ENCODE peak calls at places on chromosomes 13 and 19, in eight cellular contexts. One of them, this sample, is unnamed.

GRCh38 chr13:47277774-47278173 is 380.9 kb upstream of the HTR2A start:
- DNase-seq in mucosa of descending colon: no peak
- DNase-seq in mammary epithelial cell: peak; percentile 26
- DNase-seq in H1: no peak
- DNase-seq in cardiac muscle cell: peak; percentile 21
- DNase-seq in brain microvascular endothelial cell: peak; percentile 10
- DNase-seq in IMR-90: peak; percentile 44
- DNase-seq in transverse colon: no peak
- DNase-seq in this sample: no peak

GRCh38 chr13:95671597-95671996 is 5.3 kb upstream of the DNAJC3 start:
- DNase-seq in IMR-90: no peak
- DNase-seq in transverse colon: no peak
- DNase-seq in H1: no peak
- DNase-seq in mammary epithelial cell: no peak
- DNase-seq in cardiac muscle cell: no peak
- DNase-seq in mucosa of descending colon: no peak
- DNase-seq in brain microvascular endothelial cell: no peak
- DNase-seq in this sample: no peak

GRCh38 chr13:27014406-27015359 is 156.9 kb downstream of the USP12 start:
- DNase-seq in cardiac muscle cell: no peak
- DNase-seq in mucosa of descending colon: no peak
- DNase-seq in transverse colon: no peak
- DNase-seq in IMR-90: no peak
- DNase-seq in mammary epithelial cell: no peak
- DNase-seq in brain microvascular endothelial cell: no peak
- DNase-seq in H1: no peak
- DNase-seq in this sample: no peak

GRCh38 chr19:41321600-41322270 is 11.8 kb downstream of the CCDC97 start:
- DNase-seq in IMR-90: peak; percentile 80
- DNase-seq in mucosa of descending colon: no peak
- DNase-seq in cardiac muscle cell: peak; percentile 85
- DNase-seq in H1: peak; percentile 70
- DNase-seq in mammary epithelial cell: no peak
- DNase-seq in brain microvascular endothelial cell: peak; percentile 63
- DNase-seq in transverse colon: peak; percentile 41
- DNase-seq in this sample: no peak

GRCh38 chr19:50777830-50778303 is 7.6 kb downstream of the GPR32 start:
- DNase-seq in mucosa of descending colon: no peak
- DNase-seq in cardiac muscle cell: peak; percentile 42
- DNase-seq in transverse colon: no peak
- DNase-seq in H1: no peak
- DNase-seq in brain microvascular endothelial cell: peak; percentile 11
- DNase-seq in IMR-90: peak; percentile 14
- DNase-seq in mammary epithelial cell: peak; percentile 28
- DNase-seq in this sample: no peak

GRCh38 chr13:95524270-95524901 is 28.1 kb upstream of the CLDN10 start:
- DNase-seq in H1: no peak
- DNase-seq in cardiac muscle cell: peak; percentile 84
- DNase-seq in mammary epithelial cell: peak; percentile 86
- DNase-seq in brain microvascular endothelial cell: no peak
- DNase-seq in mucosa of descending colon: no peak
- DNase-seq in IMR-90: no peak
- DNase-seq in transverse colon: no peak
- DNase-seq in this sample: no peak

GRCh38 chr13:90594694-90595093 is 752.8 kb upstream of the MIR17HG start:
- DNase-seq in brain microvascular endothelial cell: peak; percentile 19
- DNase-seq in transverse colon: no peak
- DNase-seq in H1: no peak
- DNase-seq in IMR-90: peak; percentile 23
- DNase-seq in mammary epithelial cell: peak; percentile 86
- DNase-seq in mucosa of descending colon: no peak
- DNase-seq in cardiac muscle cell: peak; percentile 62
- DNase-seq in this sample: peak; percentile 3

GRCh38 chr19:46076951-46077814 is 36.4 kb upstream of the IGFL4 start:
- DNase-seq in mammary epithelial cell: peak; percentile 69
- DNase-seq in mucosa of descending colon: peak; percentile 48
- DNase-seq in IMR-90: peak; percentile 79
- DNase-seq in H1: peak; percentile 63
- DNase-seq in cardiac muscle cell: peak; percentile 88
- DNase-seq in brain microvascular endothelial cell: peak; percentile 76
- DNase-seq in transverse colon: peak; percentile 57
- DNase-seq in this sample: no peak

GRCh38 chr13:51034906-51035305 is 76.2 kb downstream of the C13orf42 start:
- DNase-seq in cardiac muscle cell: no peak
- DNase-seq in mammary epithelial cell: no peak
- DNase-seq in brain microvascular endothelial cell: no peak
- DNase-seq in mucosa of descending colon: no peak
- DNase-seq in IMR-90: no peak
- DNase-seq in transverse colon: no peak
- DNase-seq in H1: no peak
- DNase-seq in this sample: no peak

GRCh38 chr19:45172611-45173208 is 5.3 kb downstream of the TRAPPC6A start:
- DNase-seq in transverse colon: no peak
- DNase-seq in mucosa of descending colon: no peak
- DNase-seq in H1: no peak
- DNase-seq in brain microvascular endothelial cell: no peak
- DNase-seq in IMR-90: no peak
- DNase-seq in mammary epithelial cell: no peak
- DNase-seq in cardiac muscle cell: no peak
- DNase-seq in this sample: no peak

GRCh38 chr19:47729468-47729798 is 15.9 kb upstream of the NOP53 start:
- DNase-seq in H1: no peak
- DNase-seq in mammary epithelial cell: peak; percentile 95
- DNase-seq in brain microvascular endothelial cell: no peak
- DNase-seq in transverse colon: peak; percentile 45
- DNase-seq in mucosa of descending colon: peak; percentile 58
- DNase-seq in cardiac muscle cell: peak; percentile 90
- DNase-seq in IMR-90: peak; percentile 85
- DNase-seq in this sample: peak; percentile 69

GRCh38 chr13:102903659-102904407 is 58.0 kb downstream of the ERCC5 start:
- DNase-seq in H1: no peak
- DNase-seq in IMR-90: peak; percentile 18
- DNase-seq in cardiac muscle cell: peak; percentile 32
- DNase-seq in brain microvascular endothelial cell: peak; percentile 5
- DNase-seq in mammary epithelial cell: peak; percentile 29
- DNase-seq in mucosa of descending colon: no peak
- DNase-seq in transverse colon: no peak
- DNase-seq in this sample: no peak

GRCh38 chr13:22000191-22000590 is 329.3 kb downstream of the FGF9 start:
- DNase-seq in brain microvascular endothelial cell: no peak
- DNase-seq in transverse colon: no peak
- DNase-seq in H1: no peak
- DNase-seq in mammary epithelial cell: no peak
- DNase-seq in IMR-90: no peak
- DNase-seq in mucosa of descending colon: no peak
- DNase-seq in cardiac muscle cell: no peak
- DNase-seq in this sample: no peak

GRCh38 chr19:56117889-56118288 is 3.2 kb downstream of the ZNF787 start:
- DNase-seq in mammary epithelial cell: no peak
- DNase-seq in H1: no peak
- DNase-seq in mucosa of descending colon: no peak
- DNase-seq in brain microvascular endothelial cell: no peak
- DNase-seq in IMR-90: no peak
- DNase-seq in cardiac muscle cell: no peak
- DNase-seq in transverse colon: no peak
- DNase-seq in this sample: no peak

GRCh38 chr13:78603240-78603947 is at the start of gene POU4F1:
- DNase-seq in cardiac muscle cell: peak; percentile 32
- DNase-seq in transverse colon: peak; percentile 69
- DNase-seq in mammary epithelial cell: peak; percentile 47
- DNase-seq in mucosa of descending colon: peak; percentile 75
- DNase-seq in H1: no peak
- DNase-seq in IMR-90: peak; percentile 11
- DNase-seq in brain microvascular endothelial cell: no peak
- DNase-seq in this sample: no peak

GRCh38 chr19:46786236-46787039 is 2.0 kb downstream of the SLC1A5 start:
- DNase-seq in brain microvascular endothelial cell: peak; percentile 64
- DNase-seq in H1: no peak
- DNase-seq in transverse colon: peak; percentile 79
- DNase-seq in cardiac muscle cell: peak; percentile 80
- DNase-seq in mucosa of descending colon: peak; percentile 84
- DNase-seq in IMR-90: peak; percentile 83
- DNase-seq in mammary epithelial cell: peak; percentile 82
- DNase-seq in this sample: peak; percentile 67

GRCh38 chr13:35499131-35500051 is 22.9 kb upstream of the MAB21L1 start:
- DNase-seq in mucosa of descending colon: no peak
- DNase-seq in IMR-90: no peak
- DNase-seq in cardiac muscle cell: no peak
- DNase-seq in mammary epithelial cell: no peak
- DNase-seq in brain microvascular endothelial cell: no peak
- DNase-seq in transverse colon: no peak
- DNase-seq in H1: no peak
- DNase-seq in this sample: no peak

GRCh38 chr13:35502456-35502855 is 26.0 kb upstream of the MAB21L1 start:
- DNase-seq in H1: no peak
- DNase-seq in IMR-90: no peak
- DNase-seq in transverse colon: no peak
- DNase-seq in cardiac muscle cell: no peak
- DNase-seq in mammary epithelial cell: no peak
- DNase-seq in mucosa of descending colon: no peak
- DNase-seq in brain microvascular endothelial cell: no peak
- DNase-seq in this sample: no peak

GRCh38 chr13:35501721-35502235 is 25.3 kb upstream of the MAB21L1 start:
- DNase-seq in brain microvascular endothelial cell: no peak
- DNase-seq in transverse colon: no peak
- DNase-seq in mammary epithelial cell: no peak
- DNase-seq in IMR-90: no peak
- DNase-seq in H1: no peak
- DNase-seq in cardiac muscle cell: no peak
- DNase-seq in mucosa of descending colon: no peak
- DNase-seq in this sample: no peak

GRCh38 chr13:35496761-35497386 is 20.4 kb upstream of the MAB21L1 start:
- DNase-seq in cardiac muscle cell: peak; percentile 69
- DNase-seq in mammary epithelial cell: no peak
- DNase-seq in mucosa of descending colon: no peak
- DNase-seq in H1: no peak
- DNase-seq in IMR-90: no peak
- DNase-seq in transverse colon: no peak
- DNase-seq in brain microvascular endothelial cell: no peak
- DNase-seq in this sample: no peak

DNA sequence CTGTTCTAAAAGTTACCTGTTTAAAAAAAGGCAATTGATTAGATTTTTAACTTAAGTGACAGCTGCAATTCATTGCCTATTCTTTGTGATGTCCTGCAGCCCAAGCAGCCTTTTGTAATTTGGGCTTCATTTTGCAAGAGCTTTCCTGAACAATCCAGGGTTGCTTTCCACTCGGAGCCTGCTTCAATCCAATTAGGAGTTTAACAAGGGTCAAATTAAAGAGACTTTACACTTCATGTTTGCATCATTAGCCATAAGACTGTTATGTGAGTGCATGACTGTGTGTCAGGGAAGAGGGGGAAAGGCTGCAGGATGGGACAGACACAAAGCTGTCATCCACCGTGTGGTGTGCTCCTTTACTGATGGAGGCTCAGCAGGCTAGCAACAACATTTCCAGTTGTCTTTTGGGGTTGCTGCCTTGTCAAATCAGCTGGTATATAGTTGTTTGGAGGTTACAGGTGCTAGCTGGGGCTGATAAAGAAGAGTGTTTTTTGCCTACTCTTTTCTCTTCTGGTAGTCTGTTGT is 23.6 kb upstream of the MAB21L1 start:
- DNase-seq in IMR-90: no peak
- DNase-seq in transverse colon: no peak
- DNase-seq in mucosa of descending colon: no peak
- DNase-seq in mammary epithelial cell: no peak
- DNase-seq in H1: no peak
- DNase-seq in cardiac muscle cell: no peak
- DNase-seq in brain microvascular endothelial cell: no peak
- DNase-seq in this sample: no peak
- H3K36me3 ChIP-seq in IMR-90: no peaks in the 10 kb centered on the region
- H3K36me3 ChIP-seq in transverse colon: no peaks in the 10 kb centered on the region
- H3K36me3 ChIP-seq in mucosa of descending colon: no peaks in the 10 kb centered on the region
- H3K36me3 ChIP-seq in mammary epithelial cell: no peaks in the 10 kb centered on the region
- H3K36me3 ChIP-seq in H1: no peaks in the 10 kb centered on the region
- H3K36me3 ChIP-seq in cardiac muscle cell: no peaks in the 10 kb centered on the region
- H3K36me3 ChIP-seq in brain microvascular endothelial cell: no peaks in the 10 kb centered on the region
- H3K36me3 ChIP-seq in this sample: no peaks in the 10 kb centered on the region

DNA sequence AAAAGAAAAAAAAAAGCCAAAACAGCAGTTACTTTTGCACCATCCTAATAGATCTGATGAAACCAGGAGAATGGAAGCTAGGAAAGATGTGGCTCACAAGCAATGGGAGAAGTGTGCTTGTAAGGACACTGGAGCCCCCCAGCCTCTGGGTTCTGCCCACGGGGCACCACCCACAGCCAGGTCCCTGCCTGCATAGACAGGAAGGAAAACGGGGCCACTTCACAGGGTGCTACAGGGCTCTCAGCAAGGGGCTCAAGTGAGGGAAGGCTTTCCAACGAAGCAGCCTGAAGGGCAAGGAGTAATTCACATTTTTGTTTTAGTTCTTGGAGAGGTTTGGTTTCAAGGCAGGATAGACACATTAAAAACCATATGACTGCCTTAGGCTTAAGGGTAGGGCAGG is 42.7 kb downstream of the BRD4 start:
- DNase-seq in cardiac muscle cell: no peak
- DNase-seq in H1: no peak
- DNase-seq in mucosa of descending colon: no peak
- DNase-seq in IMR-90: no peak
- DNase-seq in brain microvascular endothelial cell: no peak
- DNase-seq in transverse colon: no peak
- DNase-seq in mammary epithelial cell: no peak
- DNase-seq in this sample: no peak
- H3K4me3 ChIP-seq in cardiac muscle cell: no peak overlapping the region
- H3K4me3 ChIP-seq in H1: no peak overlapping the region
- H3K4me3 ChIP-seq in mucosa of descending colon: no peak overlapping the region
- H3K4me3 ChIP-seq in IMR-90: no peak overlapping the region
- H3K4me3 ChIP-seq in brain microvascular endothelial cell: no peak overlapping the region
- H3K4me3 ChIP-seq in transverse colon: no peak overlapping the region
- H3K4me3 ChIP-seq in mammary epithelial cell: no peak overlapping the region
- H3K4me3 ChIP-seq in this sample: no peak overlapping the region

GRCh38 chr13:34464011-34464410 is 478.1 kb upstream of the NBEA start:
- DNase-seq in cardiac muscle cell: peak; percentile 15
- DNase-seq in mammary epithelial cell: peak; percentile 49
- DNase-seq in brain microvascular endothelial cell: no peak
- DNase-seq in mucosa of descending colon: no peak
- DNase-seq in H1: no peak
- DNase-seq in transverse colon: no peak
- DNase-seq in IMR-90: no peak
- DNase-seq in this sample: no peak
- TF ChIP-seq CTCF in cardiac muscle cell: no peak
- TF ChIP-seq CTCF in mammary epithelial cell: no peak
- TF ChIP-seq CTCF in brain microvascular endothelial cell: no peak
- TF ChIP-seq CTCF in mucosa of descending colon: no peak
- TF ChIP-seq CTCF in H1: no peak
- TF ChIP-seq CTCF in transverse colon: no peak
- TF ChIP-seq CTCF in IMR-90: no peak
- TF ChIP-seq CTCF in this sample: no peak

DNA sequence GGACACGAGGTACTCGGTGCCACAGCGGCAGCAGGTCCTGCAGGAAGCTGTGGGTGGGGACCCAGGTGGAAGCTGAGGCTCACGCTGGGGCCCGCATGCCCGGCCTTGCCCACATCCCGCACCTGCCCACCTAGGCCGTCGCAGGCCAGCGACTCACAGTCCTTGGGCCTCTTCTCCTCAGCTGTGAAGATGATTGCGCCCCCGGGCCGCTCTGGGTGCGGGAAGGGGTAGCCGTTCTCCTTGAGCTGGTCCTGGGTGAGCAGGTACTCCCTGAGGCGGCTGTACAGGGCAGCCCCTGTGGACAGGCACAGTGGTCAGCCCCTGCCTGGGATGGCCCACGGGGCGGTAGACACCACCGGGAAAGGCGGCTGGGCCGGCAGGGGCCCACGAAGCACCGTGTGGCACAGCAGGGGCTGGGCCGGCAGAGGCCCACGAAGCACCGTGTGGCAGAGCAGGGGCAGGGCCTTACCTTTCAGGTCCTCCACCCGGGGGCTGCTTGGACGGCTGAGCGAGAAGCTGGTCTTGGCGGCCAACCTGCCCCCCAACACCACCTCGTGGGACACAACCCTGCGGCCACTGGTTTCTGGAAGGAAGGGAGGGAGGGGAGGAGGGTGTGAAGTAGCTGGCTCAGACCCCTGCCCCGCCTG is 6.6 kb upstream of the ATP8B3 start:
- DNase-seq in cardiac muscle cell: no peak
- DNase-seq in mucosa of descending colon: no peak
- DNase-seq in IMR-90: no peak
- DNase-seq in brain microvascular endothelial cell: no peak
- DNase-seq in H1: no peak
- DNase-seq in transverse colon: no peak
- DNase-seq in mammary epithelial cell: no peak
- DNase-seq in this sample: no peak
- H3K36me3 ChIP-seq in cardiac muscle cell: peaks cover 18% of the 10 kb centered on the region
- H3K36me3 ChIP-seq in mucosa of descending colon: peaks cover 16% of the 10 kb centered on the region
- H3K36me3 ChIP-seq in IMR-90: peaks cover 60% of the 10 kb centered on the region
- H3K36me3 ChIP-seq in brain microvascular endothelial cell: peaks cover 68% of the 10 kb centered on the region
- H3K36me3 ChIP-seq in H1: peaks cover 19% of the 10 kb centered on the region
- H3K36me3 ChIP-seq in transverse colon: peaks cover 48% of the 10 kb centered on the region
- H3K36me3 ChIP-seq in mammary epithelial cell: peaks cover 15% of the 10 kb centered on the region
- H3K36me3 ChIP-seq in this sample: peaks cover 58% of the 10 kb centered on the region